ENCODE peak calls at places on chromosomes 5 and 9, in nine cellular contexts. One of them, this sample, is unnamed.

GRCh38 chr9:37364751-37365360 is 57.6 kb upstream of the GRHPR start:
- DNase-seq in posterior vena cava: no peak
- DNase-seq in endodermal cell: peak
- DNase-seq in natural killer cell: no peak
- DNase-seq in T-cell: no peak
- DNase-seq in psoas muscle: no peak
- DNase-seq in Peyer's patch: no peak
- DNase-seq in mammary epithelial cell: no peak
- DNase-seq in posterior cingulate gyrus: no peak
- DNase-seq in this sample: no peak

GRCh38 chr5:172144291-172144815 is 43.7 kb downstream of the STK10 start:
- DNase-seq in posterior vena cava: peak
- DNase-seq in endodermal cell: peak
- DNase-seq in natural killer cell: no peak
- DNase-seq in posterior cingulate gyrus: peak
- DNase-seq in T-cell: no peak
- DNase-seq in Peyer's patch: no peak
- DNase-seq in mammary epithelial cell: peak
- DNase-seq in psoas muscle: no peak
- DNase-seq in this sample: no peak

GRCh38 chr5:104928906-104929520 is 1366.4 kb upstream of the NUDT12 start:
- DNase-seq in endodermal cell: no peak
- DNase-seq in T-cell: no peak
- DNase-seq in natural killer cell: no peak
- DNase-seq in Peyer's patch: no peak
- DNase-seq in posterior vena cava: no peak
- DNase-seq in mammary epithelial cell: no peak
- DNase-seq in posterior cingulate gyrus: no peak
- DNase-seq in psoas muscle: peak
- DNase-seq in this sample: no peak

GRCh38 chr5:111742595-111742994 is 14.4 kb downstream of the NREP start:
- DNase-seq in posterior cingulate gyrus: no peak
- DNase-seq in T-cell: no peak
- DNase-seq in mammary epithelial cell: no peak
- DNase-seq in psoas muscle: no peak
- DNase-seq in Peyer's patch: no peak
- DNase-seq in natural killer cell: no peak
- DNase-seq in endodermal cell: no peak
- DNase-seq in posterior vena cava: no peak
- DNase-seq in this sample: no peak

GRCh38 chr5:59887274-59887673 is 6.3 kb downstream of the PDE4D start:
- DNase-seq in T-cell: no peak
- DNase-seq in Peyer's patch: no peak
- DNase-seq in posterior cingulate gyrus: no peak
- DNase-seq in natural killer cell: no peak
- DNase-seq in psoas muscle: no peak
- DNase-seq in posterior vena cava: no peak
- DNase-seq in mammary epithelial cell: no peak
- DNase-seq in endodermal cell: no peak
- DNase-seq in this sample: no peak

GRCh38 chr9:116497081-116497480 is 190.0 kb upstream of the TRIM32 start:
- DNase-seq in posterior vena cava: no peak
- DNase-seq in mammary epithelial cell: no peak
- DNase-seq in psoas muscle: no peak
- DNase-seq in natural killer cell: no peak
- DNase-seq in posterior cingulate gyrus: no peak
- DNase-seq in Peyer's patch: no peak
- DNase-seq in T-cell: no peak
- DNase-seq in endodermal cell: no peak
- DNase-seq in this sample: no peak

GRCh38 chr9:136327313-136327971 is at the start of gene GPSM1:
- DNase-seq in psoas muscle: no peak
- DNase-seq in endodermal cell: peak
- DNase-seq in posterior cingulate gyrus: no peak
- DNase-seq in posterior vena cava: no peak
- DNase-seq in Peyer's patch: no peak
- DNase-seq in mammary epithelial cell: no peak
- DNase-seq in natural killer cell: peak
- DNase-seq in T-cell: no peak
- DNase-seq in this sample: no peak

GRCh38 chr5:127705120-127705892 is 2.1 kb downstream of the CCDC192 start:
- DNase-seq in endodermal cell: no peak
- DNase-seq in posterior vena cava: no peak
- DNase-seq in natural killer cell: no peak
- DNase-seq in T-cell: no peak
- DNase-seq in psoas muscle: no peak
- DNase-seq in mammary epithelial cell: peak
- DNase-seq in Peyer's patch: no peak
- DNase-seq in posterior cingulate gyrus: no peak
- DNase-seq in this sample: no peak

GRCh38 chr5:17802256-17802655 is 168.0 kb downstream of the TAF11L14 start:
- DNase-seq in natural killer cell: no peak
- DNase-seq in Peyer's patch: no peak
- DNase-seq in T-cell: no peak
- DNase-seq in psoas muscle: no peak
- DNase-seq in mammary epithelial cell: no peak
- DNase-seq in endodermal cell: peak
- DNase-seq in posterior cingulate gyrus: no peak
- DNase-seq in posterior vena cava: no peak
- DNase-seq in this sample: no peak

GRCh38 chr9:29969408-29969807 is 2396.1 kb upstream of the C9orf72 start:
- DNase-seq in Peyer's patch: no peak
- DNase-seq in posterior cingulate gyrus: no peak
- DNase-seq in natural killer cell: no peak
- DNase-seq in endodermal cell: no peak
- DNase-seq in T-cell: no peak
- DNase-seq in mammary epithelial cell: no peak
- DNase-seq in posterior vena cava: no peak
- DNase-seq in psoas muscle: no peak
- DNase-seq in this sample: no peak

GRCh38 chr9:125180876-125181275 is 8.7 kb downstream of the PPP6C start:
- DNase-seq in T-cell: no peak
- DNase-seq in mammary epithelial cell: no peak
- DNase-seq in psoas muscle: peak
- DNase-seq in posterior cingulate gyrus: no peak
- DNase-seq in posterior vena cava: no peak
- DNase-seq in Peyer's patch: peak
- DNase-seq in endodermal cell: no peak
- DNase-seq in natural killer cell: no peak
- DNase-seq in this sample: no peak

GRCh38 chr5:175461370-175461769 is 17.0 kb upstream of the SFXN1 start:
- DNase-seq in Peyer's patch: no peak
- DNase-seq in posterior vena cava: no peak
- DNase-seq in endodermal cell: no peak
- DNase-seq in T-cell: no peak
- DNase-seq in posterior cingulate gyrus: no peak
- DNase-seq in psoas muscle: no peak
- DNase-seq in mammary epithelial cell: no peak
- DNase-seq in natural killer cell: no peak
- DNase-seq in this sample: no peak

GRCh38 chr9:18338042-18338441 is 135.9 kb upstream of the ADAMTSL1 start:
- DNase-seq in natural killer cell: no peak
- DNase-seq in psoas muscle: no peak
- DNase-seq in posterior cingulate gyrus: no peak
- DNase-seq in T-cell: no peak
- DNase-seq in endodermal cell: no peak
- DNase-seq in Peyer's patch: no peak
- DNase-seq in mammary epithelial cell: no peak
- DNase-seq in posterior vena cava: no peak
- DNase-seq in this sample: no peak

GRCh38 chr5:78819166-78819565 is 165.9 kb downstream of the ARSB start:
- DNase-seq in T-cell: no peak
- DNase-seq in Peyer's patch: no peak
- DNase-seq in psoas muscle: no peak
- DNase-seq in natural killer cell: no peak
- DNase-seq in posterior cingulate gyrus: no peak
- DNase-seq in posterior vena cava: no peak
- DNase-seq in endodermal cell: no peak
- DNase-seq in mammary epithelial cell: no peak
- DNase-seq in this sample: no peak

GRCh38 chr5:52922384-52922783 is 66.8 kb upstream of the ITGA2 start:
- DNase-seq in psoas muscle: no peak
- DNase-seq in posterior vena cava: no peak
- DNase-seq in T-cell: no peak
- DNase-seq in Peyer's patch: no peak
- DNase-seq in mammary epithelial cell: peak
- DNase-seq in endodermal cell: peak
- DNase-seq in natural killer cell: no peak
- DNase-seq in posterior cingulate gyrus: no peak
- DNase-seq in this sample: no peak

GRCh38 chr5:158886086-158886485 is 213.6 kb downstream of the EBF1 start:
- DNase-seq in posterior vena cava: no peak
- DNase-seq in mammary epithelial cell: no peak
- DNase-seq in T-cell: no peak
- DNase-seq in psoas muscle: no peak
- DNase-seq in posterior cingulate gyrus: no peak
- DNase-seq in Peyer's patch: no peak
- DNase-seq in endodermal cell: no peak
- DNase-seq in natural killer cell: no peak
- DNase-seq in this sample: no peak

GRCh38 chr5:2697041-2697440 is 54.4 kb downstream of the IRX2 start:
- DNase-seq in mammary epithelial cell: no peak
- DNase-seq in posterior cingulate gyrus: no peak
- DNase-seq in natural killer cell: no peak
- DNase-seq in endodermal cell: no peak
- DNase-seq in posterior vena cava: no peak
- DNase-seq in Peyer's patch: no peak
- DNase-seq in psoas muscle: no peak
- DNase-seq in T-cell: no peak
- DNase-seq in this sample: no peak